ENCODE peak calls at places on chromosome 10, in nine cellular contexts. C, O, B, Y, F, U, H, Q and A are unnamed samples.

GRCh38 chr10:34815174-34816066 is at the start of gene PARD3:
- DNase-seq in C (no peak), O (no peak), B (peak), Y (peak), F (peak), U (peak), H (peak), Q (peak), A (peak)

GRCh38 chr10:123361832-123362231 is 207.6 kb downstream of the BUB3 start:
- DNase-seq in C (no peak), O (no peak), B (no peak), Y (no peak), F (no peak), U (no peak), H (no peak), Q (no peak), A (no peak)

GRCh38 chr10:48834189-48834965 is 105.3 kb downstream of the LRRC18 start:
- DNase-seq in C (no peak), O (no peak), B (no peak), Y (no peak), F (no peak), U (no peak), H (no peak), Q (no peak), A (no peak)

GRCh38 chr10:95403690-95404459 is 113.1 kb upstream of the PDLIM1 start:
- DNase-seq in C (no peak), O (no peak), B (no peak), Y (peak), F (no peak), U (no peak), H (no peak), Q (no peak), A (no peak)

GRCh38 chr10:105950410-105950809 is 1214.1 kb downstream of the SORCS1 start:
- DNase-seq in C (no peak), O (peak), B (peak), Y (no peak), F (peak), U (peak), H (peak), Q (peak), A (peak)

GRCh38 chr10:115846528-115846927 is 426.5 kb downstream of the GFRA1 start:
- DNase-seq in C (no peak), O (no peak), B (no peak), Y (no peak), F (no peak), U (no peak), H (no peak), Q (no peak), A (no peak)

GRCh38 chr10:126216221-126216701 is 172.0 kb downstream of the ADAM12 start:
- DNase-seq in C (no peak), O (no peak), B (peak), Y (no peak), F (no peak), U (no peak), H (no peak), Q (no peak), A (peak)

GRCh38 chr10:124560377-124560776 is 98.8 kb downstream of the LHPP start:
- DNase-seq in C (no peak), O (no peak), B (peak), Y (no peak), F (peak), U (no peak), H (no peak), Q (no peak), A (peak)

GRCh38 chr10:89342219-89342966 is 14.6 kb downstream of the IFIT3 start:
- DNase-seq in C (no peak), O (no peak), B (peak), Y (peak), F (peak), U (no peak), H (no peak), Q (no peak), A (peak)

GRCh38 chr10:29533696-29534285 is 101.0 kb downstream of the SVIL start:
- DNase-seq in C (no peak), O (no peak), B (peak), Y (peak), F (peak), U (no peak), H (no peak), Q (no peak), A (peak)